ENCODE peak calls at places on chromosomes 12 and 14, in six cellular contexts. T is AG10803, J is left lung, W is ovary, O is neural crest cell, X is cardiac muscle cell. Z is an unnamed sample.

GRCh38 chr14:58107947-58108552 is 44.0 kb downstream of the ARMH4 start:
- DNase-seq in X (peak), W (peak), J (no peak), T (peak), O (peak), Z (no peak)

GRCh38 chr14:100263141-100263540 is 24.2 kb downstream of the YY1 start:
- DNase-seq in O (no peak), J (no peak), T (peak), W (no peak), X (no peak), Z (no peak)

GRCh38 chr12:6233121-6233971 is 33.1 kb downstream of the CD9 start:
- DNase-seq in W (no peak), X (no peak), T (no peak), J (no peak), O (no peak), Z (peak)

GRCh38 chr14:101474563-101475467 is 86.5 kb upstream of the DIO3 start:
- DNase-seq in O (no peak), X (no peak), W (no peak), J (peak), T (no peak), Z (peak)

GRCh38 chr12:94553130-94553519 is 93.5 kb upstream of the CEP83 start:
- DNase-seq in O (no peak), T (peak), X (peak), W (peak), J (no peak), Z (no peak)

GRCh38 chr12:14886271-14886670 is 617 bp upstream of the MGP start:
- DNase-seq in T (no peak), W (no peak), O (no peak), J (no peak), X (no peak), Z (no peak)

GRCh38 chr12:100083308-100083707 is 59.4 kb downstream of the BLTP3B start:
- DNase-seq in O (no peak), X (no peak), W (no peak), J (no peak), T (no peak), Z (no peak)

GRCh38 chr12:64894827-64895475 is 70.5 kb downstream of the TBC1D30 start:
- DNase-seq in W (no peak), O (no peak), J (no peak), T (peak), X (no peak), Z (no peak)

GRCh38 chr12:87165733-87166375 is 863.3 kb downstream of the C12orf50 start:
- DNase-seq in O (no peak), J (no peak), W (no peak), X (no peak), T (no peak), Z (no peak)

GRCh38 chr14:75343914-75344313 is 65.3 kb downstream of the FOS start:
- DNase-seq in W (no peak), O (no peak), X (peak), J (no peak), T (peak), Z (no peak)

GRCh38 chr14:90830931-90831701 is 14.9 kb upstream of the TTC7B start:
- DNase-seq in X (no peak), T (no peak), W (no peak), O (no peak), J (no peak), Z (peak)

GRCh38 chr14:100417466-100417865 is 94.3 kb downstream of the SLC25A47 start:
- DNase-seq in O (peak), T (peak), J (no peak), X (peak), W (peak), Z (no peak)

GRCh38 chr14:90418053-90418452 is 21.2 kb downstream of the CALM1 start:
- DNase-seq in W (no peak), X (no peak), J (no peak), O (no peak), T (no peak), Z (no peak)

GRCh38 chr14:97723834-97724770 is 926.9 kb downstream of the VRK1 start:
- DNase-seq in J (no peak), T (no peak), W (no peak), O (no peak), X (no peak), Z (no peak)

GRCh38 chr14:21191261-21191808 is 35.5 kb upstream of the OR5AU1 start:
- DNase-seq in T (no peak), W (no peak), X (no peak), J (no peak), O (no peak), Z (no peak)

GRCh38 chr12:75611041-75611440 is 99.6 kb upstream of the KRR1 start:
- DNase-seq in W (no peak), T (no peak), J (no peak), O (no peak), X (no peak), Z (no peak)

GRCh38 chr12:61072717-61073116 is 1187.5 kb upstream of the USP15 start:
- DNase-seq in O (no peak), W (no peak), J (no peak), T (no peak), X (no peak), Z (no peak)

GRCh38 chr14:99387880-99388279 is 92.8 kb downstream of the SETD3 start:
- DNase-seq in X (no peak), W (no peak), J (no peak), O (no peak), T (no peak), Z (no peak)

GRCh38 chr14:100822921-100823320 is 3.0 kb upstream of the MEG3 start:
- DNase-seq in X (peak), J (no peak), O (no peak), W (no peak), T (peak), Z (no peak)

GRCh38 chr12:76666272-76666845 is 97.6 kb upstream of the ZDHHC17 start:
- DNase-seq in X (no peak), T (peak), J (no peak), O (no peak), W (no peak), Z (no peak)

GRCh38 chr12:80702889-80703605 is 4.4 kb upstream of the MYF6 start:
- DNase-seq in W (no peak), J (no peak), T (peak), O (no peak), X (peak), Z (no peak)

GRCh38 chr12:112353389-112353788 is 28.8 kb downstream of the HECTD4 start:
- DNase-seq in W (no peak), X (peak), J (no peak), O (no peak), T (peak), Z (no peak)

GRCh38 chr12:91717804-91718203 is 427.8 kb downstream of the BTG1 start:
- DNase-seq in W (no peak), J (no peak), O (no peak), T (no peak), X (no peak), Z (no peak)

GRCh38 chr12:78396538-78396937 is 468.0 kb upstream of the SYT1 start:
- DNase-seq in J (no peak), X (no peak), T (no peak), O (no peak), W (no peak), Z (no peak)

GRCh38 chr12:10189653-10190052 is 10.8 kb downstream of the TMEM52B start:
- DNase-seq in J (no peak), X (peak), T (peak), O (no peak), W (peak), Z (no peak)

GRCh38 chr14:94906577-94906976 is 136.7 kb upstream of the GSC start:
- DNase-seq in T (no peak), J (no peak), O (no peak), W (no peak), X (no peak), Z (no peak)

GRCh38 chr12:106205208-106206069 is 42.4 kb downstream of the CKAP4 start:
- DNase-seq in W (no peak), X (no peak), J (no peak), T (peak), O (no peak), Z (no peak)

DNA sequence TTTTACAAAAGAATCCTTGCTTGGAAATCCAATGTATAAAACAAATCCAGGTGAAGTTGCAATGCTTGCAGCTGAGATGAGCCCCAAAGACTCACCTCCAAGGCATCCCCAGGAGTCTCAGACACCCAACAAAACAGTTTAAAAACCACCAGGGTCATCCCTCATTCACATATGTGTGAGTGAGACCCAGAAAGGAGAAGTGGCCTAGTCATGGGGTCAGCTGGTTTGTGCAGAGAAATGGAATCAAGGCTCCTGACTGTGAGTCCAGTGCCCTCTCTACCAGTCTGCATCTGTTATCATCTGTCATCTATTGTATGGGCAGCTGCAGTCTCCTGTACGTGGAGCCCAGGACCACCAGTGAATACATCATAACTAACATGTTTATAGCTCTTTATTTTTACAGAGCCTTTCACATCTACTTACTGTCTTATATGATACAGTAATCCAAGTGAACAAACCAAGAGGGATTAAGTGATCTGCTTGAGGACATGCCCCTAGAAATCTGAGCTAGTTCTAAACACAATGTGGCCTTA is 27.1 kb downstream of the PLEKHG7 start:
- DNase-seq in T (no peak), W (no peak), J (no peak), O (no peak), X (no peak), Z (no peak)
- TF ChIP-seq CTCF in T (no peak), W (no peak), J (no peak), O (no peak), X (no peak), Z (no peak)

GRCh38 chr12:111175404-111175803 is 193.5 kb downstream of the PHETA1 start:
- DNase-seq in X (no peak), J (no peak), O (no peak), T (no peak), W (no peak), Z (no peak)

GRCh38 chr12:111174283-111175108 is 194.4 kb downstream of the PHETA1 start:
- DNase-seq in X (peak), T (no peak), W (no peak), J (no peak), O (no peak), Z (no peak)

GRCh38 chr12:111171832-111172231 is 197.1 kb downstream of the PHETA1 start:
- DNase-seq in T (no peak), O (no peak), X (no peak), W (no peak), J (no peak), Z (no peak)

GRCh38 chr12:111171334-111171733 is 197.6 kb downstream of the PHETA1 start:
- DNase-seq in O (no peak), W (no peak), T (no peak), X (no peak), J (no peak), Z (no peak)

DNA sequence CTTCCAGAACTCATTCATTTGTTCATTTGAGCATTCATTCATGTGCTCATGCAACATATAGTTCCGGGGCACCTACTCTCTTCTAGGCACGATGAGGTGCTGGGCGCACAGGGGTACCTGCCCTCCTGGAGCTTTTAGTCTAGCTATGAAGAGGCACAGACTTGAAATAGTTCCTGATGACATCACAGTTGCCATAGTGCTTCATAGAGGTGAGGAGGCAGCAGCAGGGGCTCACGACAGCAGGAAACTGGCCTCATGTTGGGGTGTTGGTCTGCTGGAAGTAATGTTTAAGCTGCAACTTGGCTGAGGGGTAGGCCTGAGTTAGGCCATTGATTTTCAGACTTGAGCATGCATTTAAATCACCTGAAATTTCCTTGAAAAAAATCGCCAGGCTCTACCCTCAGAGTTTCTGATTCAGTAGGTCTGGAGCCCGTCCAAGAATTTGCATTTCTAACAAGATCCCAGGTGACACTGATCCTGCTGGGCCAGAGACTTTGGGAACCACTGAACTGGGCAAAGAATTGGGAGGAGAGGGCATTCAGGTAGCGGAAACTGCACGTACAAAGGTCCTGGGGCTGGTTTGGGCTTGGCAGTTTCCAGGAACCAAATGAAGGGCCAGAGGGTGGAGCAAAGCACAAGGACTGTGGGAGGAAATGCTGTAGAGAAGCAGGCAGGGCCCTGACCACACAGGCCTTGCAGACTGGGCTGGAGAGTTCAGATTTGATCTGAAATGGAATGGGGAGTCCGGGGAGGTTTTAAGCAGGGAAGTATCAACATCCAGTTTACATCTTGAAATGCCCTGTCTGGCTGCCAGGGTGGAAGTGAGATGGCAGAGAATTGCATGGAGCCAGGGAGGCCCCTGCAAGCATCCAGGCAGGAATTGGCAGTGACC is 195.3 kb downstream of the PHETA1 start:
- DNase-seq in X (no peak), T (no peak), W (no peak), J (no peak), O (no peak), Z (no peak)
- TF ChIP-seq CTCF in X (no peak), T (no peak), W (no peak), J (no peak), O (no peak), Z (no peak)

DNA sequence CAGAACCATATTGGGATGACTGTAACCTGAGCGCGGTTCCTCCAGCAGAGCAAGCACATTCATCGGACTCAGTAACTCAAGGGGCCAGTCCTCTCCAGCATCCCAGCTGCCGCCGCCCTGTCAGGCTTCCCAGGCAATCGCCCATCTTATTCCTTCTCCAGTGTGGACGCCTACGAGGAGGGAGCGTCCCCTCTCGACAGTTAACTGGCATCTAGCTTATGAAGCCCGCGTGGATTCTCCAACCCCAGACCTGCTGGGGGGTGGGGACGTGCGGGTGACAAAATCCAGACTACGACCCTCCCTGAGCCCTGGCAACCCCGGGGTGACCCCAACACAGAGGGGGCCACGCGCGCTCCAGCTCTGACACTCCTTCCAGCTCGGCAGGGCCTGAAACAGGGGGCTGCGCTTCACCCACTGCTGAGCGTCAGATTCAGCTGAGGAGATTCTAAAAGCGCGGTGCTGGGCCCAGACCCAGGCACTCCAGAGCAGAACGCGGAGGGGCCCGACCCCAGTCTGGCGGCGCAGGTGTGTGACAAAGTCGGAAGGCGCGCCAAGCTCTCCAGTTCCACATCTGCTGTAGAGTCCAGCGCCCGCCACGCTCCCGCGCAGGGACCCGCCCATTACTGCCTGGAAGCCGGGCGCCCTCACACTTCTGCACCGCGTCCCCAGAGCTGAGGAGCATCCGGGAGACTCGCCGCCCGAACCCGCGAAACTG is 43.9 kb upstream of the ESR2 start:
- DNase-seq in J (peak), W (no peak), O (peak), T (peak), X (peak), Z (no peak)
- TF ChIP-seq CTCF in J (no peak), W (no peak), O (no peak), T (no peak), X (peak), Z (no peak)

GRCh38 chr12:131610181-131610580 is 100.7 kb upstream of the SFSWAP start:
- DNase-seq in X (no peak), T (no peak), O (no peak), J (no peak), W (no peak), Z (no peak)

GRCh38 chr12:131610891-131611290 is 100.0 kb upstream of the SFSWAP start:
- DNase-seq in W (no peak), X (no peak), T (no peak), J (no peak), O (no peak), Z (no peak)

GRCh38 chr12:131609762-131610161 is 101.1 kb upstream of the SFSWAP start:
- DNase-seq in J (no peak), O (no peak), W (no peak), T (no peak), X (no peak), Z (no peak)

GRCh38 chr12:131607658-131608447 is 103.0 kb upstream of the SFSWAP start:
- DNase-seq in T (no peak), O (no peak), X (no peak), W (no peak), J (no peak), Z (no peak)

GRCh38 chr12:131608740-131609665 is 101.9 kb upstream of the SFSWAP start:
- DNase-seq in J (peak), X (peak), W (peak), O (peak), T (peak), Z (peak)
- TF ChIP-seq CTCF in J (peak), X (peak), W (peak), O (peak), T (peak), Z (peak)